ENCODE peak calls at places on chromosomes 11 and 22, in four cellular contexts. One of them, this sample, is unnamed. For H3K27me3, the result is how much of the 10 kb centered on the place peaks cover.

GRCh38 chr22:46421272-46421671 is 85.8 kb downstream of the TRMU start:
- DNase-seq in suprapubic skin: no peak
- DNase-seq in left lung: no peak
- DNase-seq in neural progenitor cell: no peak
- DNase-seq in this sample: no peak

GRCh38 chr22:18091916-18092526 is 14.2 kb downstream of the PEX26 start:
- DNase-seq in suprapubic skin: peak
- DNase-seq in left lung: no peak
- DNase-seq in neural progenitor cell: no peak
- DNase-seq in this sample: peak

GRCh38 chr11:15629690-15630321 is 515.1 kb downstream of the INSC start:
- DNase-seq in suprapubic skin: no peak
- DNase-seq in left lung: no peak
- DNase-seq in neural progenitor cell: peak
- DNase-seq in this sample: peak

GRCh38 chr22:35555351-35555915 is 14.8 kb downstream of the RASD2 start:
- DNase-seq in suprapubic skin: no peak
- DNase-seq in left lung: no peak
- DNase-seq in neural progenitor cell: no peak
- DNase-seq in this sample: peak

GRCh38 chr11:7637447-7638157 is 35.7 kb downstream of the CYB5R2 start:
- DNase-seq in suprapubic skin: no peak
- DNase-seq in left lung: no peak
- DNase-seq in neural progenitor cell: no peak
- DNase-seq in this sample: no peak

GRCh38 chr22:40534379-40535188 is 101.9 kb downstream of the MRTFA start:
- DNase-seq in suprapubic skin: no peak
- DNase-seq in left lung: no peak
- DNase-seq in neural progenitor cell: no peak
- DNase-seq in this sample: no peak

GRCh38 chr22:50062509-50063135 is 4.5 kb upstream of the TTLL8 start:
- DNase-seq in suprapubic skin: no peak
- DNase-seq in left lung: no peak
- DNase-seq in neural progenitor cell: no peak
- DNase-seq in this sample: no peak

GRCh38 chr11:28542556-28542955 is 434.4 kb downstream of the METTL15 start:
- DNase-seq in suprapubic skin: no peak
- DNase-seq in left lung: no peak
- DNase-seq in neural progenitor cell: no peak
- DNase-seq in this sample: no peak

GRCh38 chr22:22048981-22049531 is 66.5 kb upstream of the TOP3B start:
- DNase-seq in suprapubic skin: no peak
- DNase-seq in left lung: no peak
- DNase-seq in neural progenitor cell: no peak
- DNase-seq in this sample: no peak
- H3K27me3 ChIP-seq in suprapubic skin: under half
- H3K27me3 ChIP-seq in left lung: under half
- H3K27me3 ChIP-seq in neural progenitor cell: half or more
- H3K27me3 ChIP-seq in this sample: half or more

GRCh38 chr11:59185412-59185811 is 13.5 kb downstream of the DTX4 start:
- DNase-seq in suprapubic skin: no peak
- DNase-seq in left lung: no peak
- DNase-seq in neural progenitor cell: no peak
- DNase-seq in this sample: peak
- H3K27ac ChIP-seq in suprapubic skin: no peak
- H3K27ac ChIP-seq in left lung: peak
- H3K27ac ChIP-seq in neural progenitor cell: no peak
- H3K27ac ChIP-seq in this sample: no peak

GRCh38 chr11:44315947-44316387 is 6.0 kb upstream of the ALX4 start:
- DNase-seq in suprapubic skin: no peak
- DNase-seq in left lung: no peak
- DNase-seq in neural progenitor cell: peak
- DNase-seq in this sample: peak
- H3K27me3 ChIP-seq in suprapubic skin: half or more
- H3K27me3 ChIP-seq in left lung: half or more
- H3K27me3 ChIP-seq in neural progenitor cell: half or more
- H3K27me3 ChIP-seq in this sample: half or more

DNA sequence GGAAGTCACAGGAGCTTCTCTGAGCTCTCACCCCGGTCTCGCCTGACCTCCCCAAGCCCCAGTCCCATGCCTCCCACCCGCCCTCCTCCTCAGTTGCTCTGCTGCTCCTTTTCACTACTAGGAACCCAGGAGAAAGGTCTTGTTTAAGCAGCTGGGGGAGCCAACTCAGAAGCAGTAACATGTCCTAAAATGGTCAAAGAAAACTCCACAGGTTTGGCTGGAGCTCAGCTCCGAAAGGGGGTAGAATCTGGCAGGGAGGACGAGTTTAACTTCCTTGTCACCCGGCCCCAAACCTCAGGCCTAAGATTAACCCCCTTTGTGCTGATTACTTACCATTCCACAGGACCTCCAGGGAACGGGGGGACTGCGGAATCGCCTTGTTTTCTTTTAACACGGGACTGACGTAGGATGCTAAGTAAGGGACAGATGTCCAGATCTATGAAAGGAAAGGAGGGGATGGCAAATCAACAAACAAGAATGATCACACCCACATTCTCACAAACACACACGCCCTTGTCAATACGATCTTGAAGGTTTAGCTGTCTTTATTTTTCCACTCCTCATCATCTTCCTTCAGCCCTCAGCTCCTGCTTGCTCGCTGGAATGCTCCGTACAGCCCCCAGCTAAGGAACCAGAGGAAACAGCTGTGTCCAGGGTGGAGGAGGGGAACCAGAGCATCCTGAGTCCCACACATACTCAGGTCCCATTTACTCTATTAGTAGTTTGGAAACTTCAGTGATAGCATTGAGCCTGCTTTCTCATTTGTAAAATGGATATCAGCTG is 13.5 kb downstream of the PCSK7 start:
- DNase-seq in suprapubic skin: peak
- DNase-seq in left lung: no peak
- DNase-seq in neural progenitor cell: no peak
- DNase-seq in this sample: no peak
- H3K27ac ChIP-seq in suprapubic skin: peak
- H3K27ac ChIP-seq in left lung: no peak
- H3K27ac ChIP-seq in neural progenitor cell: no peak
- H3K27ac ChIP-seq in this sample: no peak

GRCh38 chr11:110711776-110712642 is at the start of gene ARHGAP20:
- DNase-seq in suprapubic skin: peak
- DNase-seq in left lung: peak
- DNase-seq in neural progenitor cell: peak
- DNase-seq in this sample: peak
- H3K27me3 ChIP-seq in suprapubic skin: under half
- H3K27me3 ChIP-seq in left lung: under half
- H3K27me3 ChIP-seq in neural progenitor cell: half or more
- H3K27me3 ChIP-seq in this sample: half or more

GRCh38 chr11:11036185-11037161 is 178.6 kb upstream of the ZBED5 start:
- DNase-seq in suprapubic skin: no peak
- DNase-seq in left lung: no peak
- DNase-seq in neural progenitor cell: peak
- DNase-seq in this sample: peak
- H3K27ac ChIP-seq in suprapubic skin: no peak
- H3K27ac ChIP-seq in left lung: no peak
- H3K27ac ChIP-seq in neural progenitor cell: no peak
- H3K27ac ChIP-seq in this sample: no peak

GRCh38 chr11:118176400-118177134 is at the start of gene SCN2B:
- DNase-seq in suprapubic skin: no peak
- DNase-seq in left lung: no peak
- DNase-seq in neural progenitor cell: no peak
- DNase-seq in this sample: peak
- H3K27me3 ChIP-seq in suprapubic skin: under half
- H3K27me3 ChIP-seq in left lung: under half
- H3K27me3 ChIP-seq in neural progenitor cell: under half
- H3K27me3 ChIP-seq in this sample: under half

DNA sequence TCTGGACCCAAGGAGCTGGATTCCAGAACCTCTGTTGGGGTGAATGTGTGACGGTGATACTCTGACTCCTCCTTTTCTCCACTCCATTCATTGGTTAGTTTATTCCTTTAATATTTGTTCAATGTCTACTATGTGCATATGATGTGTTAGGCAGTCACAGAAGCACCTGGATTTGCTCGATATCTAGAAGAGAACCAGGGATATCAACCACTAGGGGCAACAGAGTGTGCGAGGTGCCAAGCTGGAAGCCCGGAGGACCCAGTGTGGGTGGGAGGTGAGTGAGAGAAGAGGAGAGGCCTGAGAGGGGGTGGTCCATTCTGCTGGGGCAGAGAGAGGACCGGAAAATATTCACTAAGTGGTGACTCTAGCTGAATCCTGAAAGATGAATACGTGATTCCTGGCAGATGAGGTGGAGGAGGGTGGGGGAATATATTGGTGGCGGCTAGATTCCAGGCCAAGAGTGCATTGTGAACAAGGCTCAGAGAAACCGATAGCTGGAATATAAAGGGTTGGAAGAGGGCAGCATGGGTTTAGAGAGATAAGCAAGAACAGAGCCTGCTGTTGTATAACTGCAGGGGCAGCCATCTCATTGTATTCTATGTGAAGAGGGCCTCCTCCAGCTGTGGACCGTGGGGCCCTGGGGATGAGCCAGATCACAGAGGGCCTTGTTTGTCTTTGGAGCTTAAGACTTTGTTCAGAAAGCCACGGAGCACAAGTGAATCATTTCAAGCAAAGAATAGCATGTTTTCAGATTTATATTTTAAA is 6.9 kb upstream of the TIMP3 start:
- DNase-seq in suprapubic skin: no peak
- DNase-seq in left lung: no peak
- DNase-seq in neural progenitor cell: no peak
- DNase-seq in this sample: no peak
- H3K27ac ChIP-seq in suprapubic skin: no peak
- H3K27ac ChIP-seq in left lung: no peak
- H3K27ac ChIP-seq in neural progenitor cell: no peak
- H3K27ac ChIP-seq in this sample: no peak